ENCODE peak calls at places on chromosomes 1 and 21, in six cellular contexts. F, C, X, B, O and V are unnamed samples.

GRCh38 chr1:223143760-223144248 is 756 bp upstream of the TLR5 start:
- DNase-seq in B (no peak), F (no peak), X (no peak), O (no peak), C (no peak), V (no peak)

GRCh38 chr21:34766862-34767261 is 98.1 kb downstream of the CLIC6 start:
- DNase-seq in O (no peak), C (no peak), F (no peak), B (no peak), X (no peak), V (no peak)

GRCh38 chr1:70224954-70225353 is 3.8 kb downstream of the SRSF11 start:
- DNase-seq in B (no peak), F (no peak), O (no peak), X (no peak), C (no peak), V (no peak)

GRCh38 chr1:116265931-116266863 is 106.8 kb upstream of the ATP1A1 start:
- DNase-seq in O (no peak), F (no peak), B (no peak), X (no peak), C (no peak), V (no peak)

GRCh38 chr1:6006882-6007281 is 14.7 kb upstream of the NPHP4 start:
- DNase-seq in C (no peak), X (no peak), F (no peak), B (no peak), O (no peak), V (no peak)

GRCh38 chr21:14613496-14613895 is 67.4 kb upstream of the SAMSN1 start:
- DNase-seq in C (no peak), X (no peak), B (no peak), O (no peak), F (peak), V (no peak)

GRCh38 chr1:166122873-166123466 is 43.8 kb downstream of the FAM78B start:
- DNase-seq in O (no peak), F (no peak), X (no peak), B (no peak), C (no peak), V (no peak)

GRCh38 chr1:52306227-52307006 is 59.6 kb downstream of the CC2D1B start:
- DNase-seq in X (no peak), B (no peak), F (no peak), O (no peak), C (no peak), V (no peak)

GRCh38 chr1:77888071-77888428 is 374 bp upstream of the NEXN start:
- DNase-seq in B (peak), C (peak), X (no peak), F (peak), O (peak), V (peak)

GRCh38 chr1:179761296-179761695 is 18.2 kb downstream of the FAM163A start:
- DNase-seq in F (no peak), X (peak), C (no peak), B (no peak), O (no peak), V (no peak)

GRCh38 chr1:115988953-115989352 is 12.6 kb downstream of the SLC22A15 start:
- DNase-seq in C (no peak), F (no peak), X (no peak), B (no peak), O (no peak), V (no peak)

GRCh38 chr1:217568200-217568599 is 62.7 kb downstream of the GPATCH2 start:
- DNase-seq in C (no peak), B (no peak), F (no peak), O (no peak), X (no peak), V (no peak)

GRCh38 chr1:84255586-84255985 is 45.9 kb upstream of the SAMD13 start:
- DNase-seq in O (no peak), C (no peak), F (no peak), B (no peak), X (no peak), V (no peak)

GRCh38 chr1:92848201-92848600 is 16.4 kb downstream of the RPL5 start:
- DNase-seq in B (no peak), F (no peak), C (no peak), O (no peak), X (no peak), V (no peak)

GRCh38 chr1:182259229-182259872 is 132.2 kb downstream of the GLUL start:
- DNase-seq in X (no peak), C (peak), F (peak), O (peak), B (no peak), V (peak)

GRCh38 chr1:21436488-21437340 is 3.2 kb upstream of the NBPF3 start:
- DNase-seq in C (no peak), F (no peak), O (peak), X (peak), B (no peak), V (no peak)

GRCh38 chr21:43001316-43001715 is 27.0 kb downstream of the PKNOX1 start:
- DNase-seq in C (no peak), B (no peak), O (no peak), F (no peak), X (no peak), V (no peak)

GRCh38 chr21:42357307-42357706 is 6.5 kb upstream of the TFF2 start:
- DNase-seq in C (no peak), X (no peak), B (no peak), O (no peak), F (no peak), V (no peak)

GRCh38 chr1:89672489-89673183 is 39.7 kb downstream of the LRRC8C start:
- DNase-seq in B (peak), O (peak), C (no peak), F (peak), X (no peak), V (no peak)

GRCh38 chr1:89670168-89670567 is 37.2 kb downstream of the LRRC8C start:
- DNase-seq in X (no peak), F (peak), C (peak), O (no peak), B (no peak), V (no peak)

GRCh38 chr1:89669445-89669844 is 36.5 kb downstream of the LRRC8C start:
- DNase-seq in O (no peak), X (no peak), F (no peak), B (no peak), C (no peak), V (no peak)

GRCh38 chr1:89671775-89672488 is 39.0 kb downstream of the LRRC8C start:
- DNase-seq in B (peak), O (peak), F (peak), X (no peak), C (no peak), V (no peak)

DNA sequence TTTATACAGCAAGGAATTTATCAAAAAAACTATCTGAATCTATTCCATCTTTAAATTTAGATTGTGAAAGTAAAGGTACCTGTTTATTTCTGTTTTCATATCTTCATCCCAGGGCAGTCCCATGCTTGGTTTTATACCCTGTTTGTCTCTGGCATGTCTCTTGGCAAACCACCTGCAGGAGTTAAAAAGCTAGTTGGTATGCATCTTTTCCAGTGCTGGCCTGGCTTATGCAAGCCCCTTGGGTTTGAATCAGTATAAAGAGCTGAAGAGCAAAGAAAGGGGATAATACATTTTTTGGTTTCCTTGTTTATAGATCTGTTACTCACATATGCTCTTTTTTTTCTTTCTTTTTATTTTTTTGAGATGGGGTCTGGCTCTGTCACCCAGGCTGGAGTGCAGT is 37.8 kb downstream of the LRRC8C start:
- DNase-seq in B (no peak), C (no peak), X (no peak), F (no peak), O (no peak), V (no peak)
- H3K4me3 ChIP-seq in B (no peak), C (no peak), X (no peak), F (no peak), O (no peak), V (no peak)

DNA sequence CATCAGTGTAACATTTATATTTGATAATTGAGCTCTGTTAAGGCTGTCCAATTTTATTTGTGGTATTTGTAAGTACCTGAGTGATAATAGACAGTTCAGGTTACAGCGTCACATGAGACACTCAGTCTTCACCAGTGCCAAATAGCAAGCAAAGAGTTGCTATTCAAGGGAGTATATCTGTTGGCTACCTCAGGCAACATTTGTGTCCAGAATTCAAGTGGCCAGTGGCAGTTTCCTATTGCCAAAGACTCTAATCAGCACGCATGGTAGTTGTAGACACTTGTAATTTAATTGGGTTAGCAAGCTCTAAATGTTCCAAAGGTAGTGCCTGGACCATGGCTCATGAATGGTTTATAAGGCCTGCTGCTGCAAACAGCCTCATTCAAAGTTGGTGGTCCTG is 1524.3 kb upstream of the B3GALT2 start:
- DNase-seq in B (no peak), X (no peak), C (no peak), F (no peak), O (no peak), V (no peak)
- TF ChIP-seq CTCF in B (no peak), X (no peak), C (no peak), F (no peak), O (no peak), V (no peak)

GRCh38 chr1:248857201-248857600 is 1.7 kb downstream of the ZNF692 start:
- DNase-seq in F (no peak), X (no peak), C (no peak), O (no peak), B (no peak), V (no peak)
- H3K4me3 ChIP-seq in F (peak), X (peak), C (peak), O (peak), B (no peak), V (peak)

GRCh38 chr1:1291611-1292441 is 11.6 kb downstream of the SCNN1D start:
- DNase-seq in F (peak), X (peak), O (peak), B (peak), C (peak), V (no peak)
- TF ChIP-seq CTCF in F (peak), X (peak), O (peak), B (peak), C (peak), V (peak)

DNA sequence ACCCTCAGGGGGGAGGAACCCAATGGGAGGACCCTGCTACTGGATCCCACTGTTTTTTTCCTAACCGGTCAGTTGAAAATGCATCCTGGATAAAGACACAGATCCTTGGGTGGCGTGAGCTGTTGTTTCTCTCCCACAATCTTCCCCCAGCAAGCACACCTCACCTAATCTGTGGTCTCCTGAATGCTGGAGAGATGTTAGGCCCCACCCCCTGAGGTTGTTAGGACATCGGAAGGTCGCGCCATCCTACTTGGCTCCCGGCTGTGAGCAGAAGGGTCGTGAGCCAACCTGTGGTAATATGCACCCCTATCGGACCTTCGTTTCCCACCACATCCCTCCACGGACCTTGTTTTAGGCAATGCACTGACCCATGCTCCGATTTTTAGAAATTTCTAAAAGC is 89.9 kb upstream of the IPO9 start:
- DNase-seq in F (peak), B (no peak), C (no peak), X (peak), O (no peak), V (no peak)
- H3K4me3 ChIP-seq in F (peak), B (no peak), C (peak), X (peak), O (peak), V (peak)

GRCh38 chr1:15034656-15035055 is 118.9 kb upstream of the TMEM51 start:
- DNase-seq in B (no peak), O (no peak), X (no peak), C (no peak), F (no peak), V (no peak)

GRCh38 chr1:15035236-15035635 is 118.3 kb upstream of the TMEM51 start:
- DNase-seq in F (no peak), O (no peak), X (no peak), B (no peak), C (no peak), V (no peak)

GRCh38 chr1:15031251-15031930 is 122.2 kb upstream of the TMEM51 start:
- DNase-seq in O (no peak), B (peak), C (peak), F (no peak), X (no peak), V (no peak)

GRCh38 chr1:15036101-15036500 is 117.4 kb upstream of the TMEM51 start:
- DNase-seq in F (no peak), C (no peak), B (no peak), X (no peak), O (no peak), V (no peak)

GRCh38 chr1:15033264-15033663 is 120.3 kb upstream of the TMEM51 start:
- DNase-seq in O (peak), F (peak), B (peak), C (peak), X (no peak), V (peak)
- TF ChIP-seq CTCF in O (peak), F (peak), B (peak), C (peak), X (peak), V (peak)

GRCh38 chr1:181033799-181034391 is at the start of gene MR1:
- DNase-seq in X (peak), F (peak), C (peak), O (peak), B (peak), V (no peak)
- H3K4me3 ChIP-seq in X (peak), F (peak), C (no peak), O (peak), B (peak), V (peak)

DNA sequence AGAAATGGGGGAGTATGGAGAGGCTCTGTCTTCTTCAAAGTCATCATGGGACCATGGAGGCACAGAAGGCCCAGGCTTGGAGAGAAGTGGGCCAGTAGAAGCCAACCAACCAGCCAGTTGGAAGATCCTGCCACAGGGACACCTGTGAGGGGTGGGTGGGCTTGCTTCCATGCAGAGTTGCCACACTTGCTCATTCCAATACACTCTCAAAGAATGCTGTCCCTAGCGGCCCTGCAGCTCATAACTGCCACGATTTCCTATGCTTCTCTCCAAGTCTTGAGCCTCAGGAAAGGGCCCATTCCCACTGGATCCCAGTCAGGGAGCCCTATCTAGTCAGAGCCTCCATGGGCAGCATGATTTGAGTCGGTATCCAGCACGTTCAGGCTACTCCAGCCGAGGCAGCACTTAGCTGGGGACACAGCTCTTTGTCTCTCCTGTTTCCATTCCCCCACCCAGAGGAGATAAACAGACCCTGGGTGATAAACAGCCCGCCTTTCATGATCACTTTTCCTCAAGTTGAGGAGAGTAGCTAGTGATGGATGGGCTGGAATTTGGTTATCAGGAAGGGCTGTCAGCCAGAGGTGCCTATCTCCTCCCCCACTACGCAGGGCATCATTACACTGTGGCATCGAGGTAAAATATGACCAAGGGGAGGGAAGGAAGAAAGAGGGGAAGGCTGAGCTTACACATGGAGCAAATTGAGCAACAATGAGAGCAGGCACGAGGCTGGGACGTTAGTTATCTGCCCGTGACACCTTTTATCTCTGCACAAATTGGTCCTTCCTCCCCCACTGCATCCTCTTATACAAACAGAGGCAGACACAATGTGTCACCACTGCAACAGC is 64.6 kb downstream of the ERI3 start:
- DNase-seq in B (no peak), F (no peak), O (no peak), C (no peak), X (no peak), V (no peak)
- TF ChIP-seq CTCF in B (no peak), F (no peak), O (no peak), C (no peak), X (no peak), V (no peak)